ENCODE peak calls at places on chromosomes 1 and 21, in four cellular contexts. H, J, K and O are unnamed samples.

GRCh38 chr1:100448371-100448770 is 89.6 kb upstream of the GPR88 start:
- DNase-seq in K (no peak), J (no peak), H (no peak), O (no peak)

GRCh38 chr21:36813071-36813470 is 114.2 kb downstream of the SIM2 start:
- DNase-seq in J (no peak), H (no peak), K (peak; percentile 45), O (no peak)

GRCh38 chr1:8671313-8671917 is 146.0 kb downstream of the RERE start:
- DNase-seq in H (peak; percentile 88), K (peak; percentile 92), J (peak; percentile 76), O (peak; percentile 77)

GRCh38 chr21:17925000-17925610 is 105.9 kb upstream of the C21orf91 start:
- DNase-seq in K (peak; percentile 68), J (peak; percentile 76), H (peak; percentile 61), O (peak; percentile 83)

GRCh38 chr1:24903955-24904730 is 25.9 kb downstream of the RUNX3 start:
- DNase-seq in K (no peak), J (no peak), H (no peak), O (no peak)

GRCh38 chr1:150295476-150295875 is 1.8 kb downstream of the MRPS21 start:
- DNase-seq in H (no peak), J (no peak), K (no peak), O (no peak)

GRCh38 chr1:154869351-154870116 is 547 bp downstream of the KCNN3 start:
- DNase-seq in H (peak; percentile 13), K (peak; percentile 68), J (no peak), O (peak; percentile 41)

GRCh38 chr1:200379431-200379755 is 30.4 kb downstream of the ZNF281 start:
- DNase-seq in H (peak; percentile 95), K (peak; percentile 91), J (no peak), O (no peak)

GRCh38 chr1:208235356-208235982 is 8.7 kb downstream of the PLXNA2 start:
- DNase-seq in J (no peak), K (no peak), H (no peak), O (no peak)

GRCh38 chr1:10724052-10724494 is 72.4 kb downstream of the CASZ1 start:
- DNase-seq in H (peak; percentile 32), K (peak; percentile 50), J (no peak), O (no peak)

GRCh38 chr1:29236993-29237905 is 927 bp downstream of the PTPRU start:
- DNase-seq in K (peak; percentile 73), J (no peak), H (peak; percentile 41), O (peak; percentile 77)
- TF ChIP-seq EZH2 in K (no peak), J (no peak), H (peak; percentile 99), O (peak; percentile 71)

DNA sequence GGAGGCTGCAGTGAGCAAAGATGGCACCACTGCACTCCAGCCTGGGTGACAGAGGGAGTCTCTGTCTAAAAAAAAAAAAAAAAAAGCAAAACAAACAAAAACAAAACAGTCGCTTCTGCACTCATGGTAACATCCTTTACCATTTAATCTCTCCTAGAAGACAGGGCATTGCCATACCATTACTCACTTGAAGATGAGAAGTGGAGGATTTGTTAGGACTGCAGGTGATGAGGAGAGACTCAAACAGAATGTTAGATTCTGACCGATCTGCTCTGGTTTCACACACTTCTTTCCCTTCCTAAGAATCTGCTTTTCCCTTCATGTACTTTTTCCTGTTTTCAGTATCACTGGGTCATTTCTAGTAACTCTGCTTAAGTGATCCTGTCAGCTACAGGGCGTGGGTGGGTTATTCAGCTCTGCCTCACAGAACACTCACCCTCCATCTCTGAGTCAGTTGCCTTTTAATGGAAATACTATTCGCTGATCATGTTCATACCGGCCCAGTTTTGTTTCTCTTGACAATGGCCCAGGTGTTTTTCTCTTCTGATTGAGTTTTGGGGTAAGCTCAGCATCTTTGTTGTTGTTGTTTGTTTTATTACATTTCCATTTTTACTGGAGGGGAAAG is 148.0 kb upstream of the ERG start:
- DNase-seq in K (peak; percentile 96), J (no peak), H (peak; percentile 17), O (no peak)
- H2AFZ ChIP-seq in K (no peak overlapping the region), J (no peak overlapping the region), H (no peak overlapping the region), O (no peak overlapping the region)

GRCh38 chr1:213326666-213327317 is 275.8 kb downstream of the RPS6KC1 start:
- DNase-seq in J (no peak), K (peak; percentile 69), H (peak; percentile 69), O (no peak)

GRCh38 chr1:213331776-213332175 is 280.7 kb downstream of the RPS6KC1 start:
- DNase-seq in H (no peak), J (no peak), K (no peak), O (no peak)

GRCh38 chr1:213325482-213325881 is 274.4 kb downstream of the RPS6KC1 start:
- DNase-seq in K (no peak), H (no peak), J (peak; percentile 8), O (no peak)

GRCh38 chr1:213330281-213330680 is 279.2 kb downstream of the RPS6KC1 start:
- DNase-seq in H (no peak), J (no peak), K (no peak), O (no peak)

GRCh38 chr1:213327318-213327667 is 276.3 kb downstream of the RPS6KC1 start:
- DNase-seq in J (no peak), H (peak; percentile 75), K (peak; percentile 66), O (no peak)
- H3K27ac ChIP-seq in J (no peak overlapping the region), H (no peak overlapping the region), K (peak overlapping the region; percentile 46), O (no peak overlapping the region)

GRCh38 chr21:29219165-29219770 is 79.5 kb upstream of the BACH1 start:
- DNase-seq in K (no peak), J (no peak), H (peak; percentile 51), O (no peak)

GRCh38 chr21:29213513-29214385 is 83.3 kb downstream of the MAP3K7CL start:
- DNase-seq in J (no peak), K (no peak), H (no peak), O (no peak)

GRCh38 chr21:29217818-29218252 is 80.9 kb upstream of the BACH1 start:
- DNase-seq in H (peak; percentile 98), K (peak; percentile 94), J (peak; percentile 23), O (no peak)

GRCh38 chr21:29218749-29219148 is 80.0 kb upstream of the BACH1 start:
- DNase-seq in H (no peak), K (no peak), J (no peak), O (no peak)

GRCh38 chr21:29215709-29216108 is 83.0 kb upstream of the BACH1 start:
- DNase-seq in H (peak; percentile 87), J (no peak), K (peak; percentile 55), O (no peak)
- TF ChIP-seq EZH2 in H (no peak), J (no peak), K (no peak), O (no peak)

GRCh38 chr21:26082549-26082948 is 88.0 kb downstream of the APP start:
- DNase-seq in K (no peak), H (no peak), J (no peak), O (peak; percentile 28)
- H2AFZ ChIP-seq in K (no peak overlapping the region), H (no peak overlapping the region), J (no peak overlapping the region), O (no peak overlapping the region)

DNA sequence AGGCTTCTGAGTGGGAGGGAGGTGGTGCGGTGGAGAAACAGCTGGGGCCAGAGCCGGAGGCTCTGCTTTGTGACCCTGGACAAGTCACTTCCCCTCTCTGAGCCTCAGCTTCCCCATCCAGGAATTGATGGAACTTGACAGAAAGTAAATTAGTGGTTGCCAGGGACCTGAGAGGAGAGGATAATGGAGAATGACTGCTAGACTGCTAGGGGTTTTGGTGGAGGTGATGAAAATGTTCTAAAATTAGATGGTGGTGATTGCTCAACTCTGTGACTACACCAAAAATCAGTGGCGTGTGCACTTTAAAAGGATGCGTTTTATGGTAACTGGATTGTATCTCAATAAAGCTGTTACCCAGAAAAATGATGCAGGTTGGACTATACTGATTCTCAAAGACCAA is 100.9 kb downstream of the ARHGEF10L start:
- DNase-seq in H (no peak), J (no peak), K (no peak), O (no peak)
- H3K27ac ChIP-seq in H (no peak overlapping the region), J (no peak overlapping the region), K (no peak overlapping the region), O (no peak overlapping the region)

DNA sequence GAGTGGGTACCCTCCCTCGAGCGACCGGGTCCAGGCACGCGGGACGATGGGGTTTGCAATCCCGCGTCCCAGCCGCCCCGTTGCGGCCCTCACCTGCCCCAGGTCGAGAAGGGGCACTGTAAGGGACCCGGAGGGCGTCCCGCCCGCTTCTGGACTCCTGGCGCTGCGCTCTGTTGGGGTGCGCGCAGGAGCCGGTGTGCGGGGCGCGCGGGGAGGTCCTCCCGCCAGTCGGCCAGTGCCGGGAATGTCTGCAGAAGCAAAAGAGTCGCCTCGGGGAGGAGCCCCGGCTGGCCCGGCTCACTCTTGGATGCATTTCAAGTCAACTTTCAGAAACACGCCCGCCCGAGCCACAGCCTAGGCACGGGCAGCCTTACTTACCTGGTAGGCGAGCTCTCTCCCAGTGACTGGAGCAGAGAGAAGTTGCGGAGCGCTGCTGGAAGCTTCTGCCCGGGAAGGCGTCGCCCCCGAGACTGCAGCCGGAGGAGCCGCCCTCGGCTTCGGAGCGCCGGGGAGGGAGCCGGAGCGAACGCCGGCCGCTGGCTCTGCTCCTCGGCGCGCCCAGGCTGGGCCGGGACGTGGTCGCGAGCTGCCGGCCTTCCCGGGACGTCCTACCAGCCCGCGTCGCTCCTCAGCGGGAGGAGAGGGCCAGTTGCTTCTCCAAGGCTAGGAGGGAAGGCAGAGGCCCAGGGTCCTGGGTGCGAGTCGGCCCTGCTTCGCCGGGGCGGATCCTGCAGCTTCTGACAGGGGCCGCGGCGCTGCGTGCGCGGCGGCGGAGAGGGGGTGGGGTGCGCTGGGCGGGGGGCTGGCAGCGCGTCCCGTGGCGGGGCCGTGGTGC is at the start of gene LMX1A:
- DNase-seq in J (no peak), K (peak; percentile 35), H (no peak), O (peak; percentile 68)
- TF ChIP-seq EZH2 in J (no peak), K (no peak), H (peak; percentile 48), O (peak; percentile 86)

GRCh38 chr1:223123238-223123976 is 19.6 kb downstream of the TLR5 start:
- DNase-seq in H (peak; percentile 62), K (peak; percentile 87), J (peak; percentile 84), O (peak; percentile 79)
- H2AFZ ChIP-seq in H (no peak overlapping the region), K (peak overlapping the region; percentile 20), J (peak overlapping the region; percentile 71), O (no peak overlapping the region)